ENCODE peak calls at places on chromosome 7, in nine cellular contexts. A is mucosa of gallbladder, Z is activated T-cell treated with anti-CD3 and anti-CD28 coated beads for 1 hour, X is B cell, I is neural progenitor cell, T is NCI-H82, L is GM10248, C is spleen, S is T-helper 2 cell. H is an unnamed sample.

GRCh38 chr7:133315332-133316040 is 62.6 kb downstream of the EXOC4 start:
- DNase-seq in A (no peak), Z (no peak), X (no peak), I (no peak), T (no peak), L (no peak), C (no peak), S (no peak), H (no peak)

GRCh38 chr7:87511510-87511909 is 36.0 kb upstream of the ABCB4 start:
- DNase-seq in A (no peak), Z (no peak), X (no peak), I (no peak), T (no peak), L (no peak), C (no peak), S (no peak), H (no peak)

GRCh38 chr7:103445228-103446020 is 583 bp downstream of the SLC26A5 start:
- DNase-seq in A (no peak), Z (no peak), X (no peak), I (peak), T (peak), L (peak), C (no peak), S (no peak), H (peak)

GRCh38 chr7:14717711-14718304 is 184.7 kb downstream of the DGKB start:
- DNase-seq in A (no peak), Z (no peak), X (no peak), I (peak), T (peak), L (no peak), C (no peak), S (no peak), H (peak)

GRCh38 chr7:137142376-137142775 is 201.2 kb downstream of the PTN start:
- DNase-seq in A (no peak), Z (no peak), X (no peak), I (peak), T (peak), L (no peak), C (no peak), S (no peak), H (no peak)

GRCh38 chr7:105521027-105521730 is 892 bp downstream of the PUS7 start:
- DNase-seq in A (peak), Z (peak), X (peak), I (peak), T (peak), L (peak), C (peak), S (peak), H (peak)

GRCh38 chr7:103702454-103702853 is 256.4 kb upstream of the SLC26A5 start:
- DNase-seq in A (no peak), Z (no peak), X (no peak), I (no peak), T (no peak), L (no peak), C (no peak), S (no peak), H (no peak)

GRCh38 chr7:134724606-134725005 is 54.8 kb upstream of the CALD1 start:
- DNase-seq in A (no peak), Z (no peak), X (peak), I (peak), T (peak), L (peak), C (no peak), S (no peak), H (no peak)

GRCh38 chr7:149811831-149812490 is 26.2 kb upstream of the ZNF862 start:
- DNase-seq in A (no peak), Z (no peak), X (no peak), I (no peak), T (no peak), L (no peak), C (no peak), S (no peak), H (no peak)

H was measured in NCI-H69.